ENCODE peak calls at places on chromosome 4, in eight cellular contexts. R is hepatocyte, D is neural progenitor cell, F is PC-3, M is GM23338, O is OCI-LY7, L is GM23248, N is SK-N-SH. Z is an unnamed sample.

GRCh38 chr4:54063224-54063623 is 1.2 kb downstream of the CHIC2 start:
- DNase-seq in R (no peak), D (no peak), F (peak; percentile 70), M (no peak), O (no peak), L (peak; percentile 81), N (no peak), Z (no peak)

GRCh38 chr4:15562114-15562513 is 92.4 kb downstream of the CC2D2A start:
- DNase-seq in R (no peak), D (no peak), F (no peak), M (no peak), O (no peak), L (no peak), N (no peak), Z (no peak)

GRCh38 chr4:163672751-163673150 is 178.3 kb downstream of the TMA16 start:
- DNase-seq in R (no peak), D (no peak), F (no peak), M (peak; percentile 34), O (peak; percentile 20), L (no peak), N (peak; percentile 3), Z (no peak)

GRCh38 chr4:54716478-54717065 is 58.8 kb downstream of the KIT start:
- DNase-seq in R (no peak), D (no peak), F (no peak), M (no peak), O (no peak), L (no peak), N (no peak), Z (no peak)

GRCh38 chr4:105551968-105552746 is at the start of gene ARHGEF38:
- DNase-seq in R (peak; percentile 81), D (peak; percentile 5), F (peak; percentile 89), M (peak; percentile 59), O (no peak), L (peak; percentile 20), N (no peak), Z (peak; percentile 95)

GRCh38 chr4:1604181-1604705 is 79.9 kb downstream of the FAM53A start:
- DNase-seq in R (no peak), D (no peak), F (peak; percentile 31), M (no peak), O (no peak), L (peak; percentile 59), N (no peak), Z (no peak)

GRCh38 chr4:66923081-66923865 is 622.0 kb downstream of the CENPC start:
- DNase-seq in R (no peak), D (no peak), F (no peak), M (no peak), O (no peak), L (no peak), N (no peak), Z (no peak)

GRCh38 chr4:174578366-174578765 is 56.1 kb upstream of the HPGD start:
- DNase-seq in R (no peak), D (no peak), F (peak; percentile 41), M (no peak), O (no peak), L (peak; percentile 70), N (no peak), Z (no peak)

GRCh38 chr4:158532556-158533231 is 11.0 kb downstream of the RXFP1 start:
- DNase-seq in R (no peak), D (no peak), F (no peak), M (no peak), O (no peak), L (no peak), N (no peak), Z (no peak)

GRCh38 chr4:139083533-139084424 is 68.2 kb downstream of the NOCT start:
- DNase-seq in R (peak; percentile 95), D (peak; percentile 95), F (peak; percentile 85), M (peak; percentile 92), O (peak; percentile 93), L (peak; percentile 94), N (peak; percentile 71), Z (peak; percentile 91)

GRCh38 chr4:47531954-47532321 is 46.9 kb downstream of the ATP10D start:
- DNase-seq in R (no peak), D (no peak), F (no peak), M (no peak), O (no peak), L (no peak), N (no peak), Z (no peak)

GRCh38 chr4:47533689-47534347 is 48.7 kb downstream of the ATP10D start:
- DNase-seq in R (no peak), D (no peak), F (no peak), M (no peak), O (no peak), L (no peak), N (no peak), Z (no peak)

GRCh38 chr4:47530801-47531200 is 45.7 kb downstream of the ATP10D start:
- DNase-seq in R (no peak), D (no peak), F (no peak), M (no peak), O (no peak), L (peak; percentile 15), N (no peak), Z (no peak)

GRCh38 chr4:47532658-47533057 is 47.6 kb downstream of the ATP10D start:
- DNase-seq in R (no peak), D (no peak), F (no peak), M (no peak), O (no peak), L (no peak), N (no peak), Z (no peak)

GRCh38 chr4:47531241-47531953 is 46.3 kb downstream of the ATP10D start:
- DNase-seq in R (peak; percentile 8), D (peak; percentile 70), F (peak; percentile 62), M (peak; percentile 78), O (no peak), L (peak; percentile 83), N (no peak), Z (peak; percentile 93)
- H3K4me1 ChIP-seq in R (no peaks in the 10 kb centered on the region), D (peaks cover 16% of the 10 kb centered on the region), F (peaks cover 17% of the 10 kb centered on the region), M (peaks cover 4% of the 10 kb centered on the region), O (no peaks in the 10 kb centered on the region), L (peaks cover 78% of the 10 kb centered on the region), N (peaks cover 8% of the 10 kb centered on the region), Z (peaks cover 31% of the 10 kb centered on the region)

GRCh38 chr4:133131829-133132485 is 17.1 kb upstream of the PCDH10 start:
- DNase-seq in R (no peak), D (no peak), F (no peak), M (peak; percentile 24), O (no peak), L (no peak), N (no peak), Z (no peak)

GRCh38 chr4:133124746-133125145 is 24.3 kb upstream of the PCDH10 start:
- DNase-seq in R (no peak), D (no peak), F (no peak), M (no peak), O (no peak), L (no peak), N (no peak), Z (no peak)

GRCh38 chr4:133129237-133129636 is 19.9 kb upstream of the PCDH10 start:
- DNase-seq in R (no peak), D (no peak), F (no peak), M (no peak), O (no peak), L (no peak), N (no peak), Z (no peak)

GRCh38 chr4:133130171-133130570 is 18.9 kb upstream of the PCDH10 start:
- DNase-seq in R (no peak), D (no peak), F (no peak), M (peak; percentile 10), O (no peak), L (no peak), N (no peak), Z (no peak)
- TF ChIP-seq EZH2phosphoT487 in R (no peak), D (no peak), F (no peak), M (no peak), O (no peak), L (no peak), N (no peak), Z (no peak)

GRCh38 chr4:94452476-94453300 is 946 bp downstream of the PDLIM5 start:
- DNase-seq in R (peak; percentile 75), D (peak; percentile 82), F (peak; percentile 78), M (peak; percentile 84), O (peak; percentile 1), L (peak; percentile 93), N (peak; percentile 54), Z (peak; percentile 14)

GRCh38 chr4:94448815-94449375 is 2.8 kb upstream of the PDLIM5 start:
- DNase-seq in R (no peak), D (no peak), F (no peak), M (no peak), O (no peak), L (no peak), N (no peak), Z (no peak)

GRCh38 chr4:94451669-94452475 is at the start of gene PDLIM5:
- DNase-seq in R (peak; percentile 96), D (peak; percentile 96), F (peak; percentile 87), M (peak; percentile 95), O (peak; percentile 92), L (peak; percentile 96), N (peak; percentile 98), Z (peak; percentile 92)

GRCh38 chr4:94453534-94453963 is 1.8 kb downstream of the PDLIM5 start:
- DNase-seq in R (peak; percentile 54), D (no peak), F (peak; percentile 19), M (no peak), O (no peak), L (peak; percentile 51), N (no peak), Z (no peak)

DNA sequence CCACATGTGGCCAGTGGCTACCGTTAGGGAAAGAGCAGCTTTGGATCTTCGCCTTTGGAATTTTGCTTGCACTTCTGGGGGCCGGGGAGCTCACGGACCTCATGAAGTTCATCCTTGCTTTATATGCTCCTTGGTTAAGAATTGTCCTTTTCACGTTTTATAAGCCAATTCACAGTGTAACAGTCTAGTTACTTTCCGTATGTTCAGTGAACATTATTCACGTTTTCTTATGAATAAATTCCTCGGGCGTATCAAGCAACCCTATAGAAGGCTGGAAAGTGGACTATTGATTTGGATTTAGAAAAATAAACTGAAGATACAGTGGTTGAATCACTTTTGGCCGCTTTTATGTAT is 714 bp upstream of the PDLIM5 start:
- DNase-seq in R (no peak), D (no peak), F (no peak), M (no peak), O (no peak), L (peak; percentile 44), N (peak; percentile 26), Z (no peak)
- H3K4me1 ChIP-seq in R (peaks cover 11% of the 10 kb centered on the region), D (peaks cover 21% of the 10 kb centered on the region), F (peaks cover 41% of the 10 kb centered on the region), M (peaks cover 17% of the 10 kb centered on the region), O (peaks cover 19% of the 10 kb centered on the region), L (peaks cover 46% of the 10 kb centered on the region), N (peaks cover 5% of the 10 kb centered on the region), Z (peaks cover 4% of the 10 kb centered on the region)

GRCh38 chr4:6338951-6339817 is 69.5 kb downstream of the WFS1 start:
- DNase-seq in R (no peak), D (no peak), F (no peak), M (no peak), O (no peak), L (no peak), N (no peak), Z (no peak)
- TF ChIP-seq EZH2phosphoT487 in R (no peak), D (no peak), F (no peak), M (no peak), O (no peak), L (no peak), N (no peak), Z (no peak)

GRCh38 chr4:6916587-6917444 is 7.2 kb downstream of the TBC1D14 start:
- DNase-seq in R (peak; percentile 79), D (no peak), F (no peak), M (no peak), O (no peak), L (peak; percentile 21), N (no peak), Z (no peak)
- H3K4me1 ChIP-seq in R (peaks cover 46% of the 10 kb centered on the region), D (peaks cover 33% of the 10 kb centered on the region), F (no peaks in the 10 kb centered on the region), M (peaks cover 11% of the 10 kb centered on the region), O (peaks cover 30% of the 10 kb centered on the region), L (no peaks in the 10 kb centered on the region), N (peaks cover 26% of the 10 kb centered on the region), Z (no peaks in the 10 kb centered on the region)